ENCODE peak calls at places on chromosomes 3 and 15, in nine cellular contexts. D is mammary epithelial cell, N is GM23338, I is astrocyte, U is SJSA1, G is lung, Z is esophagus squamous epithelium, W is heart left ventricle, A is right cardiac atrium. H is an unnamed sample. For H3K4me1, the result is how much of the 10 kb centered on the place peaks cover.

GRCh38 chr3:109702252-109702651 is 364.9 kb upstream of the DPPA4 start:
- DNase-seq in D (peak), N (no peak), I (peak), U (no peak), G (no peak), Z (no peak), W (no peak), A (no peak), H (no peak)

GRCh38 chr3:57385498-57385897 is 93.0 kb upstream of the ASB14 start:
- DNase-seq in D (no peak), N (no peak), I (no peak), U (no peak), G (no peak), Z (no peak), W (no peak), A (no peak), H (no peak)

GRCh38 chr3:146019508-146019907 is 141.5 kb downstream of the PLOD2 start:
- DNase-seq in D (peak), N (no peak), I (peak), U (no peak), G (no peak), Z (no peak), W (no peak), A (no peak), H (no peak)

GRCh38 chr3:111924283-111924682 is 54.5 kb upstream of the ABHD10 start:
- DNase-seq in D (peak), N (no peak), I (no peak), U (no peak), G (peak), Z (no peak), W (peak), A (peak), H (peak)

GRCh38 chr3:26967531-26967930 is 345.0 kb downstream of the LRRC3B start:
- DNase-seq in D (no peak), N (no peak), I (no peak), U (no peak), G (no peak), Z (no peak), W (no peak), A (no peak), H (no peak)

GRCh38 chr3:183381179-183381578 is 47.2 kb downstream of the MCF2L2 start:
- DNase-seq in D (peak), N (no peak), I (peak), U (peak), G (no peak), Z (no peak), W (no peak), A (no peak), H (no peak)

GRCh38 chr15:69926011-69926410 is 171.7 kb downstream of the TLE3 start:
- DNase-seq in D (no peak), N (no peak), I (peak), U (no peak), G (no peak), Z (no peak), W (no peak), A (no peak), H (no peak)

GRCh38 chr15:95162967-95163531 is 931.7 kb downstream of the MCTP2 start:
- DNase-seq in D (peak), N (no peak), I (peak), U (no peak), G (no peak), Z (no peak), W (no peak), A (no peak), H (no peak)

GRCh38 chr3:134677196-134677986 is 26.6 kb upstream of the KY start:
- DNase-seq in D (no peak), N (peak), I (no peak), U (no peak), G (no peak), Z (no peak), W (peak), A (no peak), H (peak)

GRCh38 chr3:61448378-61448777 is 113.0 kb upstream of the PTPRG start:
- DNase-seq in D (no peak), N (no peak), I (no peak), U (no peak), G (no peak), Z (no peak), W (no peak), A (no peak), H (no peak)

GRCh38 chr3:65749066-65749465 is 289.7 kb downstream of the MAGI1 start:
- DNase-seq in D (peak), N (no peak), I (no peak), U (no peak), G (no peak), Z (no peak), W (no peak), A (no peak), H (no peak)

GRCh38 chr15:36110659-36110993 is 468.8 kb upstream of the CDIN1 start:
- DNase-seq in D (no peak), N (no peak), I (no peak), U (no peak), G (no peak), Z (no peak), W (no peak), A (no peak), H (no peak)

GRCh38 chr3:55069950-55070349 is 142.1 kb upstream of the LRTM1 start:
- DNase-seq in D (no peak), N (peak), I (no peak), U (no peak), G (no peak), Z (no peak), W (no peak), A (no peak), H (no peak)

GRCh38 chr3:187041362-187042061 is 97.8 kb downstream of the RPL39L start:
- DNase-seq in D (no peak), N (no peak), I (peak), U (no peak), G (no peak), Z (no peak), W (no peak), A (no peak), H (no peak)

GRCh38 chr3:64645236-64645635 is 42.6 kb downstream of the ADAMTS9 start:
- DNase-seq in D (no peak), N (no peak), I (peak), U (no peak), G (no peak), Z (no peak), W (no peak), A (no peak), H (no peak)

GRCh38 chr3:171566803-171567422 is 106.7 kb upstream of the TNIK start:
- DNase-seq in D (peak), N (peak), I (peak), U (no peak), G (no peak), Z (no peak), W (no peak), A (no peak), H (no peak)

GRCh38 chr15:95018888-95019545 is 787.7 kb downstream of the MCTP2 start:
- DNase-seq in D (peak), N (no peak), I (peak), U (no peak), G (no peak), Z (no peak), W (no peak), A (no peak), H (no peak)

GRCh38 chr3:195009607-195010006 is 261.4 kb downstream of the XXYLT1 start:
- DNase-seq in D (no peak), N (no peak), I (no peak), U (no peak), G (no peak), Z (no peak), W (no peak), A (no peak), H (no peak)

GRCh38 chr15:35088329-35088728 is 3.2 kb upstream of the NANOGP8 start:
- DNase-seq in D (no peak), N (no peak), I (no peak), U (no peak), G (no peak), Z (no peak), W (no peak), A (no peak), H (no peak)

GRCh38 chr3:127238602-127239001 is 45.7 kb downstream of the PRR23E start:
- DNase-seq in D (peak), N (no peak), I (no peak), U (no peak), G (peak), Z (no peak), W (no peak), A (no peak), H (no peak)

GRCh38 chr15:92226020-92226612 is 167.6 kb upstream of the ST8SIA2 start:
- DNase-seq in D (peak), N (peak), I (peak), U (no peak), G (no peak), Z (no peak), W (no peak), A (no peak), H (no peak)

GRCh38 chr3:62186967-62187366 is 186.4 kb downstream of the FEZF2 start:
- DNase-seq in D (no peak), N (peak), I (no peak), U (no peak), G (no peak), Z (no peak), W (no peak), A (peak), H (no peak)

GRCh38 chr3:107910713-107911259 is 180.0 kb downstream of the CD47 start:
- DNase-seq in D (no peak), N (no peak), I (no peak), U (no peak), G (no peak), Z (no peak), W (no peak), A (no peak), H (no peak)

GRCh38 chr3:111851511-111851954 is 7.5 kb upstream of the PHLDB2 start:
- DNase-seq in D (peak), N (no peak), I (peak), U (peak), G (no peak), Z (no peak), W (no peak), A (no peak), H (no peak)

GRCh38 chr3:153093629-153094028 is 68.4 kb upstream of the RAP2B start:
- DNase-seq in D (no peak), N (no peak), I (no peak), U (no peak), G (no peak), Z (no peak), W (no peak), A (no peak), H (no peak)

GRCh38 chr3:104873331-104873730 is 493.4 kb upstream of the ALCAM start:
- DNase-seq in D (no peak), N (no peak), I (peak), U (no peak), G (no peak), Z (no peak), W (no peak), A (no peak), H (no peak)

GRCh38 chr3:54856271-54856670 is 71.6 kb downstream of the LRTM1 start:
- DNase-seq in D (no peak), N (no peak), I (no peak), U (no peak), G (no peak), Z (no peak), W (no peak), A (no peak), H (no peak)

GRCh38 chr15:67127925-67128324 is 62.5 kb downstream of the SMAD3 start:
- DNase-seq in D (peak), N (no peak), I (peak), U (peak), G (no peak), Z (no peak), W (no peak), A (no peak), H (no peak)

GRCh38 chr15:68015244-68015643 is 38.9 kb upstream of the PIAS1 start:
- DNase-seq in D (no peak), N (no peak), I (no peak), U (no peak), G (no peak), Z (no peak), W (no peak), A (no peak), H (no peak)

GRCh38 chr3:107810195-107811071 is 280.4 kb downstream of the CD47 start:
- DNase-seq in D (peak), N (no peak), I (no peak), U (no peak), G (no peak), Z (no peak), W (no peak), A (no peak), H (no peak)

GRCh38 chr15:88257311-88257901 is 867 bp upstream of the NTRK3 start:
- DNase-seq in D (no peak), N (peak), I (no peak), U (no peak), G (no peak), Z (no peak), W (no peak), A (peak), H (no peak)

GRCh38 chr3:85670626-85671025 is 711.8 kb downstream of the CADM2 start:
- DNase-seq in D (peak), N (no peak), I (peak), U (no peak), G (no peak), Z (no peak), W (no peak), A (no peak), H (no peak)

GRCh38 chr15:66611257-66612053 is 45.7 kb upstream of the LCTL start:
- DNase-seq in D (no peak), N (peak), I (no peak), U (no peak), G (no peak), Z (no peak), W (no peak), A (no peak), H (peak)

GRCh38 chr3:8313591-8314298 is 187.9 kb upstream of the LMCD1 start:
- DNase-seq in D (no peak), N (no peak), I (no peak), U (no peak), G (no peak), Z (no peak), W (no peak), A (no peak), H (no peak)

GRCh38 chr3:82144811-82145210 is 383.4 kb upstream of the GBE1 start:
- DNase-seq in D (no peak), N (no peak), I (no peak), U (no peak), G (no peak), Z (no peak), W (no peak), A (no peak), H (no peak)

GRCh38 chr3:122858373-122858772 is 63.5 kb downstream of the SLC49A4 start:
- DNase-seq in D (peak), N (peak), I (no peak), U (no peak), G (no peak), Z (no peak), W (no peak), A (no peak), H (no peak)

GRCh38 chr15:95176794-95177577 is 945.6 kb downstream of the MCTP2 start:
- DNase-seq in D (no peak), N (no peak), I (no peak), U (no peak), G (no peak), Z (no peak), W (no peak), A (no peak), H (no peak)

GRCh38 chr15:90412356-90413194 is 24.5 kb downstream of the IQGAP1 start:
- DNase-seq in D (peak), N (peak), I (peak), U (peak), G (peak), Z (no peak), W (peak), A (no peak), H (peak)

GRCh38 chr3:39065197-39065596 is 13.4 kb downstream of the WDR48 start:
- DNase-seq in D (peak), N (peak), I (peak), U (no peak), G (no peak), Z (no peak), W (no peak), A (no peak), H (peak)

GRCh38 chr3:176795897-176796296 is 401.4 kb downstream of the TBL1XR1 start:
- DNase-seq in D (no peak), N (no peak), I (peak), U (no peak), G (no peak), Z (no peak), W (no peak), A (no peak), H (no peak)

GRCh38 chr3:176798680-176799079 is 398.6 kb downstream of the TBL1XR1 start:
- DNase-seq in D (no peak), N (no peak), I (no peak), U (no peak), G (no peak), Z (no peak), W (no peak), A (no peak), H (no peak)

GRCh38 chr3:176796371-176796770 is 400.9 kb downstream of the TBL1XR1 start:
- DNase-seq in D (no peak), N (no peak), I (peak), U (no peak), G (no peak), Z (no peak), W (no peak), A (no peak), H (no peak)

DNA sequence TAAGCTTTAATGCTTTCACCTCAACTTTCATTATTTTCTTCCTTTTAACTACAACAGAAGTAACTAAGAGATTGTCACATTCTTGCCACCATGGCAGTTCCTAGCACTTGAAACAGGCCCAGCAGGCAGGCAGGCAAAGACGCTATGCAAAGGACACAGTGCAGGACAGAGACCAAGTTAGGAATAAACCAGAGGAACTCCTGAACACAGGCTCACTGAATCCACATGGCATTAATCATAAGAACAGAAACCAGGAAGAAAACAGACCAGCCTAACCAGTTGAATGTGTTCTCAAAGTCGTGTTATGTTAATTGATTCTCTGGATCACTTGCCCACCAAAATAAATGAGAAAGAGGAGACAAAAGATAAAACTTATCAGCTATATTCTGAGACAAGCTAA is 397.6 kb downstream of the TBL1XR1 start:
- DNase-seq in D (no peak), N (no peak), I (no peak), U (no peak), G (no peak), Z (no peak), W (no peak), A (no peak), H (no peak)
- H3K4me1 ChIP-seq in D (under half), N (under half), I (under half), U (under half), G (under half), Z (under half), W (under half), A (under half), H (under half)

DNA sequence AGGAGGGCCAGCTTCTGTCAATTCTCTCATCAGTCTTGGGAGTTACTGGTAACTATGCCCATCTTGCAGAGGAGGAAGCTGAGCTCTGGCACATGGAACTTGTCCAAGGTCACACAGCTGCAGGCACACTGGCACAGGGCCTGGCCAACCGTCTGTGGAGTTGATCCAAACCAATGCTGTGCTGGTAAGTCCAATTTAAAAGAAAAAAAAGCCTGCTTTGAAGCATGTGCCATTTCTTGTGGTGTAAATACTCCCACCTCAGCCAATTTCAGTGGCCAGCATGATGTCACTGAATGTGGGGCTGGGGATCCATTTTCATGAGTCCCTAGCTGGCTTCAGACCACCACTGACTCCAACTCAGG is 83.4 kb downstream of the CHSY1 start:
- DNase-seq in D (no peak), N (no peak), I (peak), U (no peak), G (no peak), Z (no peak), W (peak), A (peak), H (no peak)
- H3K4me1 ChIP-seq in D (under half), N (under half), I (half or more), U (under half), G (under half), Z (under half), W (under half), A (under half), H (under half)

DNA sequence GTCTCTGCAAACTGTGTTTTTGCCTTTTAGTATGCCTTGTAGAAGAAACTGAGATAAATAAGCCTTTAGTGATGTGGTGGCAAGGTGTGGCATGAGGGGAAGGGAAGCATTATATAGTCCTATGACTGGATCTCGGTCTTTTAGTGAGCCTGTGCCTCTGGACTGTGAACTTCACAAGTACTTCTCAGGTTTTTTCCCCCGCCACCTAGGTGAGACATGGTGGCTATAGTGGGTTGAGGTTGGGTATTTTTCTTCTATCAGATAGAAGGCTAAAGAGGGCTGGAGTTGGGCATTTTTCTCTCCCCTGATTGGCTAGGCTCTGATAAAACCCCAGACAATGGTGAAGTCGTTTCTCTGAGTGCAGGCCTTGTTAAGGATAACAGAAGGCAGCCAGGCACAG is 38.7 kb upstream of the ZFAND6 start:
- DNase-seq in D (no peak), N (no peak), I (no peak), U (no peak), G (no peak), Z (no peak), W (no peak), A (no peak), H (no peak)
- H3K4me1 ChIP-seq in D (under half), N (under half), I (under half), U (under half), G (under half), Z (under half), W (under half), A (under half), H (under half)

DNA sequence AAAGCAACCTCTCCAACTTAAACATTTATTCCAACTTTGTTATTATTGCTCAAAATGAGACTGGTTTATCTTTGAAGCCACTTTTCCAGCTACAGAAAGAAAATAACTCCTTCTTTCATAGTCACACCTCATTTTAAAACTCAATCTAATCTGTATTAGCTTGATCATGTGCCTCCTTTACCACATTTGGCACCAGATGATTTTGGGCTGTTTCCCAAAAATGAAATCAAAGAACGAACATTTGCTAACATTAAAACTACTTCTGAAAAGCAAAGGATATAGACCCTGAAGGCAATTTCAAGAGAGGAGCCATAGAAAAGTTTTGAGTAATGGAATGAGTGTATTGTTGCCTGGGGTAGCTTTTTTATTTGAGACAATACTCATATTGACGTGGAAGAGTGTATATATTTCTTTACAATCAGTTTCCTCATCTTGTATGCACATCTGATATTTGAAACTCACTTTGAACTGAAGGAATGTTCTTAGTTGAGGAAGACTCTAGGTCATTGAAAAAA is 152.8 kb upstream of the TBL1XR1 start:
- DNase-seq in D (no peak), N (no peak), I (no peak), U (no peak), G (no peak), Z (no peak), W (no peak), A (no peak), H (no peak)
- H3K4me1 ChIP-seq in D (under half), N (under half), I (under half), U (under half), G (under half), Z (under half), W (under half), A (under half), H (under half)

H was measured in thyroid gland.